ENCODE peak calls at places on chromosomes 16 and 17, in seven cellular contexts. G, J, M, T, X, E and P are unnamed samples.

GRCh38 chr17:49585422-49586027 is 9.9 kb downstream of the NXPH3 start:
- DNase-seq in G (no peak), J (no peak), M (no peak), T (no peak), X (no peak), E (no peak), P (no peak)

GRCh38 chr16:49352923-49353322 is 20.7 kb upstream of the C16orf78 start:
- DNase-seq in G (no peak), J (no peak), M (peak), T (no peak), X (peak), E (peak), P (no peak)

GRCh38 chr17:37516131-37516561 is 26.5 kb downstream of the DUSP14 start:
- DNase-seq in G (no peak), J (peak), M (no peak), T (no peak), X (peak), E (peak), P (no peak)

GRCh38 chr17:50684612-50685333 is 22.9 kb downstream of the ANKRD40 start:
- DNase-seq in G (no peak), J (no peak), M (peak), T (no peak), X (no peak), E (no peak), P (no peak)

GRCh38 chr17:15957206-15957605 is 12.3 kb downstream of the ADORA2B start:
- DNase-seq in G (no peak), J (no peak), M (peak), T (no peak), X (no peak), E (no peak), P (no peak)

GRCh38 chr17:68580236-68580903 is 20.8 kb downstream of the FAM20A start:
- DNase-seq in G (no peak), J (peak), M (peak), T (no peak), X (peak), E (peak), P (no peak)

GRCh38 chr17:44198721-44199552 is 747 bp downstream of the ATXN7L3 start:
- DNase-seq in G (peak), J (peak), M (peak), T (no peak), X (peak), E (peak), P (peak)

GRCh38 chr16:807345-808251 is 7.1 kb upstream of the GNG13 start:
- DNase-seq in G (peak), J (peak), M (peak), T (peak), X (peak), E (peak), P (peak)

GRCh38 chr17:60106377-60107059 is 27.8 kb upstream of the HEATR6 start:
- DNase-seq in G (no peak), J (peak), M (peak), T (no peak), X (peak), E (peak), P (no peak)

GRCh38 chr16:83393196-83393981 is 414.4 kb upstream of the HSBP1 start:
- DNase-seq in G (no peak), J (no peak), M (peak), T (no peak), X (peak), E (peak), P (no peak)

GRCh38 chr16:9047689-9048301 is 43.6 kb upstream of the HAPSTR1 start:
- DNase-seq in G (peak), J (peak), M (peak), T (peak), X (peak), E (peak), P (no peak)

GRCh38 chr16:57284206-57284951 is at the start of gene PLLP:
- DNase-seq in G (no peak), J (no peak), M (peak), T (no peak), X (peak), E (peak), P (peak)